ENCODE peak calls at places on chromosomes 1 and 21, in four cellular contexts. One of them, this sample, is unnamed.

GRCh38 chr1:210754931-210755670 is 378.8 kb downstream of the KCNH1 start:
- DNase-seq in H1: no peak
- DNase-seq in AG09319: no peak
- DNase-seq in MM.1S: no peak
- DNase-seq in this sample: peak

GRCh38 chr1:229062135-229062534 is 208.8 kb upstream of the RAB4A start:
- DNase-seq in H1: no peak
- DNase-seq in AG09319: no peak
- DNase-seq in MM.1S: no peak
- DNase-seq in this sample: no peak

GRCh38 chr1:182392045-182393028 is 747 bp upstream of the GLUL start:
- DNase-seq in H1: no peak
- DNase-seq in AG09319: no peak
- DNase-seq in MM.1S: no peak
- DNase-seq in this sample: no peak

GRCh38 chr21:38027901-38028300 is 111.6 kb upstream of the KCNJ6 start:
- DNase-seq in H1: no peak
- DNase-seq in AG09319: no peak
- DNase-seq in MM.1S: no peak
- DNase-seq in this sample: no peak

GRCh38 chr21:37916795-37917142 is 512 bp upstream of the KCNJ6 start:
- DNase-seq in H1: peak
- DNase-seq in AG09319: no peak
- DNase-seq in MM.1S: no peak
- DNase-seq in this sample: no peak

GRCh38 chr1:12407050-12407961 is 177.5 kb downstream of the VPS13D start:
- DNase-seq in H1: no peak
- DNase-seq in AG09319: peak
- DNase-seq in MM.1S: no peak
- DNase-seq in this sample: no peak

GRCh38 chr1:194062962-194063361 is 876.5 kb upstream of the B3GALT2 start:
- DNase-seq in H1: no peak
- DNase-seq in AG09319: no peak
- DNase-seq in MM.1S: no peak
- DNase-seq in this sample: no peak

GRCh38 chr1:8510041-8510823 is 192.3 kb downstream of the SLC45A1 start:
- DNase-seq in H1: no peak
- DNase-seq in AG09319: peak
- DNase-seq in MM.1S: no peak
- DNase-seq in this sample: peak

GRCh38 chr1:29757866-29758763 is 521.8 kb downstream of the PTPRU start:
- DNase-seq in H1: no peak
- DNase-seq in AG09319: no peak
- DNase-seq in MM.1S: no peak
- DNase-seq in this sample: no peak

GRCh38 chr1:2555634-2556276 is 416 bp upstream of the TNFRSF14 start:
- DNase-seq in H1: no peak
- DNase-seq in AG09319: no peak
- DNase-seq in MM.1S: peak
- DNase-seq in this sample: no peak

GRCh38 chr1:85992756-85993155 is 163.8 kb downstream of the COL24A1 start:
- DNase-seq in H1: no peak
- DNase-seq in AG09319: no peak
- DNase-seq in MM.1S: peak
- DNase-seq in this sample: no peak

GRCh38 chr1:229552732-229553131 is 5.8 kb downstream of the ABCB10 start:
- DNase-seq in H1: no peak
- DNase-seq in AG09319: no peak
- DNase-seq in MM.1S: no peak
- DNase-seq in this sample: no peak

GRCh38 chr1:72109916-72110315 is 172.4 kb downstream of the NEGR1 start:
- DNase-seq in H1: no peak
- DNase-seq in AG09319: no peak
- DNase-seq in MM.1S: no peak
- DNase-seq in this sample: no peak

GRCh38 chr1:209662879-209663327 is 10.7 kb upstream of the LAMB3 start:
- DNase-seq in H1: no peak
- DNase-seq in AG09319: no peak
- DNase-seq in MM.1S: no peak
- DNase-seq in this sample: no peak

GRCh38 chr21:46422636-46423241 is 36.0 kb upstream of the DIP2A start:
- DNase-seq in H1: no peak
- DNase-seq in AG09319: no peak
- DNase-seq in MM.1S: no peak
- DNase-seq in this sample: no peak

GRCh38 chr1:201020040-201020591 is 3.4 kb downstream of the KIF21B start:
- DNase-seq in H1: no peak
- DNase-seq in AG09319: no peak
- DNase-seq in MM.1S: peak
- DNase-seq in this sample: no peak

GRCh38 chr1:24828183-24828886 is 83.1 kb downstream of the CLIC4 start:
- DNase-seq in H1: no peak
- DNase-seq in AG09319: no peak
- DNase-seq in MM.1S: no peak
- DNase-seq in this sample: no peak

GRCh38 chr1:24826510-24826909 is 81.3 kb downstream of the CLIC4 start:
- DNase-seq in H1: no peak
- DNase-seq in AG09319: no peak
- DNase-seq in MM.1S: no peak
- DNase-seq in this sample: no peak

GRCh38 chr1:24827737-24828136 is 82.5 kb downstream of the CLIC4 start:
- DNase-seq in H1: no peak
- DNase-seq in AG09319: peak
- DNase-seq in MM.1S: no peak
- DNase-seq in this sample: no peak

GRCh38 chr1:24828887-24829192 is 83.6 kb downstream of the CLIC4 start:
- DNase-seq in H1: no peak
- DNase-seq in AG09319: no peak
- DNase-seq in MM.1S: no peak
- DNase-seq in this sample: no peak

DNA sequence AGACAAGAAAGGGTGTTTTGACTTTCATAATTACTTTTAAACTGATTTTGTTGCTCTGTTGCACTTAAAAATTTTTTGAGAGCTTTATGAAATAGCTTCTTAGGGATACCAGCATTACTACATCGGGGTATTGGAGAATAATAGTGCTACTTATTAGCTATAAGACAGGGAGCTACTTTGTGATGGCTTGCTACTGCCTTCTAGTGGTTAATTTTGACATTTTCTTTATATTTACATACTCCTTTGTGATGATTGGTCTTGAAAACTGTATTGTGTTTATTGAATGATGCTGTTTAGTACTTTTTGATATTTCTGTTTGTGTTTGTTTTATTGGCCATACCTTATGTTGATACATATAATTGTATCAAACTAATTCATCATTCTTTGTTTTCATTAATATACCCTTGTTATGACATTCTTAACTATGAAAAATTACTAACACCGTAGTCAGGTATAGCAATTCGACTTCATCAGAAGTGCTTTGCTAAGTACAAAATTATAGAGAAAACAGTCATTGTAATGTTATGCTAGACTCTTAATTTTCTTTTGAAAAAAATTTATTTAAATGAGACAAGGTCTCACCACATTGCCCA is 85.5 kb downstream of the CLIC4 start:
- DNase-seq in H1: no peak
- DNase-seq in AG09319: peak
- DNase-seq in MM.1S: peak
- DNase-seq in this sample: no peak
- TF ChIP-seq CTCF in H1: peak
- TF ChIP-seq CTCF in AG09319: peak
- TF ChIP-seq CTCF in MM.1S: peak
- TF ChIP-seq CTCF in this sample: peak

DNA sequence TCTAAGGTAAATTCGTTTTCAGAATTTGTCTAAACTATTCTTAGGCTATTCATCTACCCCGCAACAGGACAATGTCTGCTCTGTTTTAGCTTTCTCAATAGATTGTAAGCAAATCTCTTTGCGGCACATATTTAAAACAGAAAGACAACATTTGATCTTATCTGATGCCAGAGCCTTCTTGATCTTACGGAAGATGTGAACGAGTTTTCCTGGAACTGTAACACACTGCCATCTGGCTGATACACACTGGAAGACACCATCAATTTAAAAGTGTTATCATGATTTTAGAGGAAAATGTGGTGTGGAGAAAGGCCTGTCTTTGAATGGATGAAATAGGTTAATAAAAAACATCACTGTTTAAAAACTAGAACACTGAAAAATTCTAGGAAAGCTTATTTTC is 36.1 kb downstream of the COA6 start:
- DNase-seq in H1: no peak
- DNase-seq in AG09319: no peak
- DNase-seq in MM.1S: no peak
- DNase-seq in this sample: no peak
- TF ChIP-seq CTCF in H1: no peak
- TF ChIP-seq CTCF in AG09319: no peak
- TF ChIP-seq CTCF in MM.1S: no peak
- TF ChIP-seq CTCF in this sample: no peak

DNA sequence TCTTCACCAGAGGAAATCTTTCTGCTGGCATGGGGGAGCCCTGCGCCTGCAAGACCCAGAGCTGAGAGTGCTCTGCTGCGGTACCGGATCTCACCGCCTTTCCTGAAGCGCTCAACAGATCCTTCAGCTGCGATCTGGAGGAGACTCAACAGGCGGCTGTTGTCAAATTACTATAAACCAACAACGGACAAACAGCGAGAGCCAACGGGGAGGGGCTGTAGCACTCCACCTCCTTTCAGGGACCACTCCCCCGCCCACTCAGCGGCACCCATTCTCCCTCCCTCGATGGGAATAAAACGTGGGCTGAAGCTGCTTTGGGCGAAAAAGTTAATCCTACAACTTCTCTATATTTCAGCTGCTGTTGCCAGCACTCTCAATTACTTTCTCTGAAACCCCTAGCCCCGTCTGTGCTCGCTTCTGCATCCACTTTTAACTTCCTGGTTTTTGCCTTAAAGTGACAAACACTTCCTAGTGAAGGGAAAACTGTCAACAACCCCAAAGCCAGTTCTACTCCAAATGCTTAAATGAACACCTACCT is at the start of gene FMO5:
- DNase-seq in H1: peak
- DNase-seq in AG09319: no peak
- DNase-seq in MM.1S: peak
- DNase-seq in this sample: no peak
- TF ChIP-seq CTCF in H1: peak
- TF ChIP-seq CTCF in AG09319: peak
- TF ChIP-seq CTCF in MM.1S: peak
- TF ChIP-seq CTCF in this sample: no peak

GRCh38 chr1:214271174-214271858 is 9.6 kb upstream of the SMYD2 start:
- DNase-seq in H1: no peak
- DNase-seq in AG09319: no peak
- DNase-seq in MM.1S: no peak
- DNase-seq in this sample: no peak
- TF ChIP-seq CTCF in H1: peak
- TF ChIP-seq CTCF in AG09319: no peak
- TF ChIP-seq CTCF in MM.1S: no peak
- TF ChIP-seq CTCF in this sample: no peak

GRCh38 chr1:36083635-36084501 is at the start of gene TEKT2:
- DNase-seq in H1: peak
- DNase-seq in AG09319: no peak
- DNase-seq in MM.1S: no peak
- DNase-seq in this sample: peak
- TF ChIP-seq CTCF in H1: no peak
- TF ChIP-seq CTCF in AG09319: no peak
- TF ChIP-seq CTCF in MM.1S: no peak
- TF ChIP-seq CTCF in this sample: no peak

GRCh38 chr21:41957991-41958766 is 4.4 kb upstream of the C2CD2 start:
- DNase-seq in H1: no peak
- DNase-seq in AG09319: peak
- DNase-seq in MM.1S: no peak
- DNase-seq in this sample: peak
- TF ChIP-seq CTCF in H1: peak
- TF ChIP-seq CTCF in AG09319: peak
- TF ChIP-seq CTCF in MM.1S: no peak
- TF ChIP-seq CTCF in this sample: peak

GRCh38 chr1:63264161-63264560 is 58.2 kb upstream of the FOXD3 start:
- DNase-seq in H1: no peak
- DNase-seq in AG09319: no peak
- DNase-seq in MM.1S: no peak
- DNase-seq in this sample: no peak
- TF ChIP-seq CTCF in H1: peak
- TF ChIP-seq CTCF in AG09319: no peak
- TF ChIP-seq CTCF in MM.1S: no peak
- TF ChIP-seq CTCF in this sample: no peak